ENCODE peak calls at places on chromosome 18, in five cellular contexts. X, Z, S, O and G are unnamed samples.
A peak's percentile ranks its signal among the peaks of the same experiment; 100 is the strongest.

GRCh38 chr18:75041586-75041985 is 167.4 kb downstream of the PTGR3 start:
- DNase-seq in X (no peak), Z (no peak), S (peak; percentile 51), O (no peak), G (no peak)

GRCh38 chr18:63070750-63071502 is 248.6 kb downstream of the BCL2 start:
- DNase-seq in X (no peak), Z (no peak), S (no peak), O (no peak), G (no peak)

GRCh38 chr18:3135536-3135935 is 84.2 kb downstream of the MYOM1 start:
- DNase-seq in X (no peak), Z (no peak), S (no peak), O (no peak), G (no peak)

GRCh38 chr18:74722237-74722636 is 124.6 kb downstream of the ZNF407 start:
- DNase-seq in X (no peak), Z (no peak), S (no peak), O (no peak), G (no peak)

GRCh38 chr18:48136544-48137353 is 206.3 kb upstream of the SMAD2 start:
- DNase-seq in X (no peak), Z (no peak), S (no peak), O (no peak), G (no peak)

GRCh38 chr18:36006997-36007396 is 34.5 kb downstream of the RMP24 start:
- DNase-seq in X (no peak), Z (no peak), S (no peak), O (no peak), G (no peak)

GRCh38 chr18:24075731-24076130 is 61.2 kb downstream of the TTC39C start:
- DNase-seq in X (no peak), Z (no peak), S (no peak), O (no peak), G (no peak)

GRCh38 chr18:24518596-24518995 is 58.2 kb downstream of the HRH4 start:
- DNase-seq in X (no peak), Z (no peak), S (no peak), O (no peak), G (no peak)

GRCh38 chr18:39647627-39648502 is 2082.3 kb upstream of the CELF4 start:
- DNase-seq in X (no peak), Z (no peak), S (peak; percentile 34), O (no peak), G (no peak)

GRCh38 chr18:12036201-12036751 is 55.0 kb downstream of the IMPA2 start:
- DNase-seq in X (no peak), Z (no peak), S (no peak), O (no peak), G (no peak)

GRCh38 chr18:47745227-47745626 is 185.2 kb downstream of the SMAD2 start:
- DNase-seq in X (no peak), Z (no peak), S (no peak), O (no peak), G (no peak)

GRCh38 chr18:25650201-25650941 is 298.4 kb upstream of the ZNF521 start:
- DNase-seq in X (no peak), Z (no peak), S (no peak), O (no peak), G (no peak)

GRCh38 chr18:24818451-24818850 is 358.0 kb downstream of the HRH4 start:
- DNase-seq in X (no peak), Z (no peak), S (no peak), O (no peak), G (no peak)

GRCh38 chr18:38362286-38362792 is 796.7 kb upstream of the CELF4 start:
- DNase-seq in X (no peak), Z (no peak), S (no peak), O (no peak), G (no peak)